ENCODE peak calls at places on chromosomes 1 and 21, in six cellular contexts. R, N, Q, L, O and M are unnamed samples.

GRCh38 chr1:68496680-68497357 is at the start of gene DEPDC1:
- DNase-seq in L (peak), O (peak), Q (peak), R (peak), N (peak), M (peak)

GRCh38 chr1:84632975-84633427 is 57.3 kb downstream of the SSX2IP start:
- DNase-seq in O (peak), N (no peak), Q (peak), R (peak), L (no peak), M (no peak)

GRCh38 chr1:187374742-187375141 is 546.0 kb downstream of the PLA2G4A start:
- DNase-seq in N (no peak), L (no peak), O (no peak), R (no peak), Q (peak), M (no peak)

GRCh38 chr1:184210048-184210447 is 158.5 kb downstream of the TSEN15 start:
- DNase-seq in R (peak), L (no peak), Q (no peak), O (peak), N (no peak), M (no peak)

GRCh38 chr1:42081475-42081874 is 71.7 kb upstream of the GUCA2B start:
- DNase-seq in Q (no peak), L (no peak), N (no peak), O (no peak), R (no peak), M (no peak)

GRCh38 chr1:22303816-22304215 is 147.8 kb upstream of the ZBTB40 start:
- DNase-seq in Q (no peak), O (no peak), N (no peak), L (no peak), R (no peak), M (no peak)

GRCh38 chr1:203556047-203556851 is 62.3 kb downstream of the OPTC start:
- DNase-seq in O (peak), R (peak), L (peak), Q (peak), N (peak), M (no peak)

GRCh38 chr1:113856011-113856410 is 15.5 kb downstream of the PTPN22 start:
- DNase-seq in Q (no peak), R (no peak), O (no peak), N (no peak), L (no peak), M (no peak)

GRCh38 chr21:37006521-37007291 is at the start of gene RIPPLY3:
- DNase-seq in L (peak), Q (peak), N (peak), O (peak), R (no peak), M (no peak)

GRCh38 chr1:65435987-65436386 is 15.5 kb downstream of the LEPR start:
- DNase-seq in O (peak), L (peak), N (no peak), Q (no peak), R (peak), M (no peak)

GRCh38 chr1:186978596-186979556 is 150.1 kb downstream of the PLA2G4A start:
- DNase-seq in Q (no peak), L (peak), R (no peak), O (no peak), N (no peak), M (no peak)

DNA sequence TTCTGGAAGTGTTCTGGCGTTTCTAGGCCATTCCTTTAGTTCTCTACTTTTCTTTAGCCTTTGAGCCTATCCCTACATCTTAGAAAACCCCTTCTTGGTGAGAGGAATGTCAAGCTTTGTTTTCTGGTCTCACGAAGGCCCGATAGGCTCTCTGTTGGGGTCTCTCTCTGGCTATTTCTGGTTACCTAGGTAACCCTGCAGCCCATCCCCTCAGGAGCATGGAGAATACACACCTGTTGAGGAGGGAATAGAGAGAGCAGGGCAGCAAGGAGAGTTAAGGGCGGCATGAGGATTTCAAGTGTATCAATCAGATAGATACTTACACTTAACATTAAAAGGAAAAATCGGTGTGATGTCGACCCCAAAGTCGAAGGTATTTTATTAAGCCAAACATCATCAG is 45.7 kb downstream of the LRRC8D start:
- DNase-seq in L (no peak), O (no peak), R (no peak), Q (peak), N (no peak), M (no peak)
- H3K4ac ChIP-seq in L (no peak), O (no peak), R (peak), Q (no peak), N (no peak), M (no peak)

GRCh38 chr1:29284286-29284960 is 48.1 kb downstream of the PTPRU start:
- DNase-seq in L (no peak), N (no peak), R (no peak), O (no peak), Q (no peak), M (no peak)
- H3K4me3 ChIP-seq in L (no peak), N (no peak), R (no peak), O (no peak), Q (no peak), M (peak)

GRCh38 chr1:160987359-160988062 is 32.9 kb upstream of the ITLN2 start:
- DNase-seq in Q (no peak), O (no peak), R (no peak), N (no peak), L (no peak), M (no peak)

GRCh38 chr1:160985723-160986122 is 31.1 kb upstream of the ITLN2 start:
- DNase-seq in O (no peak), N (no peak), L (no peak), Q (no peak), R (no peak), M (no peak)

GRCh38 chr1:160978510-160978927 is 23.9 kb upstream of the ITLN2 start:
- DNase-seq in R (no peak), Q (no peak), O (no peak), L (no peak), N (no peak), M (no peak)

GRCh38 chr1:160981584-160982411 is 27.2 kb upstream of the ITLN2 start:
- DNase-seq in R (no peak), N (peak), L (no peak), Q (peak), O (no peak), M (no peak)
- H3K4ac ChIP-seq in R (no peak), N (peak), L (no peak), Q (no peak), O (no peak), M (no peak)

GRCh38 chr21:42021751-42022430 is 11.7 kb upstream of the ZBTB21 start:
- DNase-seq in O (no peak), R (no peak), N (peak), Q (peak), L (no peak), M (peak)

GRCh38 chr21:42025392-42026071 is 15.4 kb upstream of the ZBTB21 start:
- DNase-seq in N (no peak), R (peak), Q (no peak), O (peak), L (no peak), M (no peak)

GRCh38 chr21:42026072-42026415 is 15.9 kb upstream of the ZBTB21 start:
- DNase-seq in O (no peak), R (peak), N (no peak), Q (no peak), L (no peak), M (no peak)

GRCh38 chr21:42024261-42024877 is 14.2 kb upstream of the ZBTB21 start:
- DNase-seq in N (no peak), R (no peak), Q (no peak), L (no peak), O (no peak), M (no peak)

GRCh38 chr21:42022906-42023305 is 12.7 kb upstream of the ZBTB21 start:
- DNase-seq in O (no peak), L (no peak), N (no peak), Q (no peak), R (no peak), M (no peak)
- H3K4me3 ChIP-seq in O (no peak), L (no peak), N (no peak), Q (no peak), R (no peak), M (no peak)

GRCh38 chr1:234606731-234607090 is 3.3 kb downstream of the IRF2BP2 start:
- DNase-seq in N (no peak), O (no peak), L (no peak), R (no peak), Q (no peak), M (no peak)
- H3K4ac ChIP-seq in N (no peak), O (no peak), L (peak), R (peak), Q (no peak), M (no peak)